ENCODE peak calls at places on chromosomes 6 and 20, in six cellular contexts. P, Z, U, L, K and C are unnamed samples.

GRCh38 chr6:63910863-63911665 is 275.5 kb downstream of the PHF3 start:
- DNase-seq in K (peak; percentile 70), Z (no peak), L (no peak), P (no peak), U (no peak), C (no peak)

GRCh38 chr6:169034523-169035167 is 219.0 kb downstream of the THBS2 start:
- DNase-seq in U (no peak), Z (no peak), P (no peak), K (no peak), L (no peak), C (peak; percentile 10)

GRCh38 chr6:108767418-108768175 is 80.6 kb upstream of the ARMC2 start:
- DNase-seq in L (no peak), U (no peak), K (no peak), Z (no peak), P (no peak), C (no peak)

GRCh38 chr6:132798820-132799538 is 542 bp upstream of the SLC18B1 start:
- DNase-seq in P (peak; percentile 76), U (peak; percentile 85), Z (peak; percentile 77), L (peak; percentile 48), K (peak; percentile 74), C (peak; percentile 61)

GRCh38 chr20:18323705-18324104 is 35.4 kb downstream of the ZNF133 start:
- DNase-seq in L (no peak), Z (peak; percentile 55), K (no peak), P (no peak), U (no peak), C (no peak)

GRCh38 chr6:20238688-20239587 is 26.7 kb upstream of the MBOAT1 start:
- DNase-seq in U (no peak), L (no peak), Z (peak; percentile 47), K (peak; percentile 5), P (no peak), C (no peak)

GRCh38 chr6:33705268-33705885 is 6.1 kb downstream of the UQCC2 start:
- DNase-seq in K (peak; percentile 9), P (no peak), L (no peak), U (peak; percentile 22), Z (no peak), C (peak; percentile 33)

GRCh38 chr20:56542489-56543020 is 9.5 kb downstream of the FAM209B start:
- DNase-seq in K (no peak), L (no peak), Z (no peak), U (no peak), P (no peak), C (peak; percentile 3)

GRCh38 chr20:5000263-5001173 is 792 bp downstream of the SLC23A2 start:
- DNase-seq in K (peak; percentile 30), Z (peak; percentile 54), L (no peak), U (peak; percentile 47), P (peak; percentile 55), C (peak; percentile 18)

GRCh38 chr20:57716202-57716601 is 6.4 kb upstream of the PMEPA1 start:
- DNase-seq in U (no peak), L (no peak), K (peak; percentile 50), P (no peak), Z (no peak), C (peak; percentile 81)

GRCh38 chr6:14452567-14453527 is 335.3 kb downstream of the CD83 start:
- DNase-seq in P (no peak), K (no peak), Z (no peak), U (peak; percentile 51), L (no peak), C (no peak)

GRCh38 chr6:14451594-14452374 is 334.2 kb downstream of the CD83 start:
- DNase-seq in Z (no peak), U (no peak), P (no peak), K (no peak), L (no peak), C (no peak)

GRCh38 chr6:14447240-14447639 is 329.7 kb downstream of the CD83 start:
- DNase-seq in P (no peak), L (no peak), Z (no peak), K (no peak), U (no peak), C (no peak)

GRCh38 chr6:14448246-14448645 is 330.7 kb downstream of the CD83 start:
- DNase-seq in P (no peak), L (no peak), U (no peak), Z (no peak), K (no peak), C (no peak)

GRCh38 chr6:14450133-14451040 is 332.8 kb downstream of the CD83 start:
- DNase-seq in L (no peak), Z (no peak), K (peak; percentile 44), P (no peak), U (no peak), C (peak; percentile 21)
- H3K14ac ChIP-seq in L (no peak overlapping the region), Z (no peak overlapping the region), K (no peak overlapping the region), P (no peak overlapping the region), U (no peak overlapping the region), C (peak overlapping the region; percentile 6)

DNA sequence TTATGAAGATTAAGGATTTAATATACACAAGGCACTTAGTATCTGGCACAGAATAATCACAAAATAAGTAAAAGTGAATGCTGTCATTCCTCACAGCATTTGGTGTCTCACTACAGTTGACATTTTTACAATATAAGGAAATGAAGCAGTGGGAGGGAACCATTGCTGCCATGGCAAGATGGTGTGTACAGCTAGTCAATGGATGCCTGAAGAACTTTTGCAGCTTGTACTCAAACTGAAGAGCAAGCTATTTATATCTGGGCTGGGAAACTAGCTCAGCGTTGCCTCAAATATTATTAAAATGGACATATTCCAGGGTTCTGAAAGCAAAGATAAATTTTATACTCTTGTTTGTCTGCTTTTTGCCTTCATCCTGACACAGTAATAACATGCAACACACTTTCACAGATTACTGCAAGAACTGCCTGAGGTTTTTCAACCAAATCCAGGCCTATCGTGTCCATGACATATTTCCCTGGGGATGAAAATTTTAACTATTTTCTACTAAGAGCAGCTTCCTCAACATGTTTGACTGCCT is 156.4 kb upstream of the COL21A1 start:
- DNase-seq in U (no peak), K (no peak), Z (no peak), L (no peak), P (no peak), C (no peak)
- H3K14ac ChIP-seq in U (no peak overlapping the region), K (no peak overlapping the region), Z (no peak overlapping the region), L (no peak overlapping the region), P (no peak overlapping the region), C (no peak overlapping the region)

GRCh38 chr6:46513533-46513932 is 22.3 kb upstream of the RCAN2 start:
- DNase-seq in K (no peak), P (no peak), U (no peak), L (no peak), Z (no peak), C (no peak)
- H3K14ac ChIP-seq in K (no peak overlapping the region), P (no peak overlapping the region), U (no peak overlapping the region), L (no peak overlapping the region), Z (no peak overlapping the region), C (no peak overlapping the region)

GRCh38 chr20:2557873-2558580 is 21.7 kb downstream of the TMC2 start:
- DNase-seq in L (no peak), P (no peak), U (no peak), K (no peak), Z (no peak), C (no peak)
- H3K14ac ChIP-seq in L (no peak overlapping the region), P (no peak overlapping the region), U (no peak overlapping the region), K (no peak overlapping the region), Z (no peak overlapping the region), C (no peak overlapping the region)

DNA sequence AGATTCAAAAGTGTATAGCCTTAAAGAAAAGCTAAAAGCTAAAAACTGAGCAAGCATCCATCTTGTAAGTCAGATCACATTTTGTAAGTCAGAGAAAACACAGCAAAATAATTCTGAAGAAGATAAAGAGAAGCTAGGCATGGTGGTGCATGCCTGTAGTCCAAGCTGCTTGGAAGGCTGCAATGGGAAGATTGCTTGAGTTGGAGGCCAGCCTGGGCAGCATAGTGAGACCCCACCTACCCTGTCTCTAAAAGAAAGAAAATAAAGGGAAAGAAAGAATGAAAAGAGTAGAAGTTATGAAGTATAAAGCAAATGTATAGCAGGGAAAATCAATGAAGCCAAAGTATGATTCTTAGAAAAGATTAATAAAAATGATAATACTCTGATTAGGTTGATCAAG is 20.5 kb upstream of the PKIG start:
- DNase-seq in P (no peak), Z (no peak), U (no peak), L (no peak), K (no peak), C (no peak)
- H3K14ac ChIP-seq in P (no peak overlapping the region), Z (no peak overlapping the region), U (no peak overlapping the region), L (no peak overlapping the region), K (no peak overlapping the region), C (no peak overlapping the region)

GRCh38 chr6:138321934-138322333 is 55.8 kb upstream of the SMIM28 start:
- DNase-seq in K (no peak), P (no peak), U (no peak), Z (no peak), L (no peak), C (no peak)

GRCh38 chr6:138323821-138324220 is 53.9 kb upstream of the SMIM28 start:
- DNase-seq in U (no peak), L (no peak), K (no peak), Z (no peak), P (no peak), C (no peak)

GRCh38 chr6:138318741-138319375 is 58.8 kb upstream of the SMIM28 start:
- DNase-seq in U (no peak), Z (no peak), K (no peak), P (no peak), L (no peak), C (no peak)
- H3K14ac ChIP-seq in U (no peak overlapping the region), Z (no peak overlapping the region), K (no peak overlapping the region), P (no peak overlapping the region), L (no peak overlapping the region), C (no peak overlapping the region)